ENCODE peak calls at places on chromosomes 7 and 10, in seven cellular contexts. One of them, this sample, is unnamed.

GRCh38 chr7:13801669-13802068 is 187.8 kb downstream of the ETV1 start:
- DNase-seq in stomach: no peak
- DNase-seq in transverse colon: no peak
- DNase-seq in HCT116: no peak
- DNase-seq in spleen: no peak
- DNase-seq in HepG2: no peak
- DNase-seq in suprapubic skin: no peak
- DNase-seq in this sample: no peak

GRCh38 chr10:102919237-102919959 is 1.3 kb downstream of the CNNM2 start:
- DNase-seq in stomach: peak; percentile 40
- DNase-seq in HepG2: peak; percentile 18
- DNase-seq in suprapubic skin: peak; percentile 62
- DNase-seq in HCT116: no peak
- DNase-seq in spleen: peak; percentile 84
- DNase-seq in transverse colon: peak; percentile 21
- DNase-seq in this sample: no peak

GRCh38 chr7:632831-633210 is 93.7 kb upstream of the DNAAF5 start:
- DNase-seq in HepG2: no peak
- DNase-seq in suprapubic skin: no peak
- DNase-seq in spleen: peak; percentile 63
- DNase-seq in transverse colon: no peak
- DNase-seq in stomach: no peak
- DNase-seq in HCT116: no peak
- DNase-seq in this sample: no peak

GRCh38 chr10:1410469-1411395 is 326.6 kb downstream of the ADARB2 start:
- DNase-seq in transverse colon: no peak
- DNase-seq in HCT116: no peak
- DNase-seq in stomach: peak; percentile 21
- DNase-seq in spleen: peak; percentile 70
- DNase-seq in suprapubic skin: no peak
- DNase-seq in HepG2: no peak
- DNase-seq in this sample: no peak

GRCh38 chr7:125423444-125424155 is 494.0 kb upstream of the POT1 start:
- DNase-seq in HepG2: no peak
- DNase-seq in HCT116: no peak
- DNase-seq in stomach: no peak
- DNase-seq in suprapubic skin: no peak
- DNase-seq in spleen: no peak
- DNase-seq in transverse colon: no peak
- DNase-seq in this sample: no peak

GRCh38 chr7:113730309-113730955 is 188.4 kb downstream of the PPP1R3A start:
- DNase-seq in stomach: no peak
- DNase-seq in HepG2: no peak
- DNase-seq in transverse colon: no peak
- DNase-seq in suprapubic skin: no peak
- DNase-seq in spleen: no peak
- DNase-seq in HCT116: no peak
- DNase-seq in this sample: no peak

GRCh38 chr7:171364-171904 is 20.9 kb upstream of the FAM20C start:
- DNase-seq in HCT116: no peak
- DNase-seq in spleen: no peak
- DNase-seq in transverse colon: no peak
- DNase-seq in stomach: no peak
- DNase-seq in HepG2: no peak
- DNase-seq in suprapubic skin: no peak
- DNase-seq in this sample: no peak

GRCh38 chr7:11485626-11486025 is 346.4 kb downstream of the THSD7A start:
- DNase-seq in spleen: no peak
- DNase-seq in HepG2: no peak
- DNase-seq in HCT116: no peak
- DNase-seq in suprapubic skin: no peak
- DNase-seq in stomach: no peak
- DNase-seq in transverse colon: no peak
- DNase-seq in this sample: no peak

GRCh38 chr7:102468416-102469350 is 3.9 kb downstream of the LRWD1 start:
- DNase-seq in stomach: no peak
- DNase-seq in suprapubic skin: peak; percentile 64
- DNase-seq in transverse colon: no peak
- DNase-seq in HCT116: no peak
- DNase-seq in spleen: peak; percentile 76
- DNase-seq in HepG2: no peak
- DNase-seq in this sample: no peak

GRCh38 chr7:101244385-101245146 is at the start of gene FIS1:
- DNase-seq in spleen: peak; percentile 99
- DNase-seq in HCT116: peak; percentile 81
- DNase-seq in HepG2: peak; percentile 81
- DNase-seq in stomach: peak; percentile 96
- DNase-seq in suprapubic skin: peak; percentile 95
- DNase-seq in transverse colon: peak; percentile 95
- DNase-seq in this sample: peak; percentile 92

GRCh38 chr7:126302639-126303038 is 950.1 kb downstream of the GRM8 start:
- DNase-seq in spleen: no peak
- DNase-seq in HepG2: no peak
- DNase-seq in suprapubic skin: no peak
- DNase-seq in transverse colon: no peak
- DNase-seq in HCT116: no peak
- DNase-seq in stomach: no peak
- DNase-seq in this sample: no peak

GRCh38 chr7:151867912-151868804 is 8.8 kb downstream of the PRKAG2 start:
- DNase-seq in stomach: peak; percentile 83
- DNase-seq in spleen: peak; percentile 58
- DNase-seq in suprapubic skin: no peak
- DNase-seq in HepG2: no peak
- DNase-seq in HCT116: no peak
- DNase-seq in transverse colon: no peak
- DNase-seq in this sample: peak; percentile 48

GRCh38 chr10:48495282-48496045 is 109.4 kb downstream of the ARHGAP22 start:
- DNase-seq in HCT116: no peak
- DNase-seq in spleen: no peak
- DNase-seq in transverse colon: no peak
- DNase-seq in suprapubic skin: no peak
- DNase-seq in stomach: peak; percentile 9
- DNase-seq in HepG2: no peak
- DNase-seq in this sample: peak; percentile 3

GRCh38 chr10:47025540-47026300 is 114.5 kb downstream of the PTPN20 start:
- DNase-seq in HepG2: no peak
- DNase-seq in transverse colon: no peak
- DNase-seq in HCT116: no peak
- DNase-seq in stomach: peak; percentile 17
- DNase-seq in suprapubic skin: peak; percentile 58
- DNase-seq in spleen: peak; percentile 67
- DNase-seq in this sample: no peak

GRCh38 chr10:12414278-12414988 is 65.1 kb downstream of the CAMK1D start:
- DNase-seq in HepG2: no peak
- DNase-seq in suprapubic skin: no peak
- DNase-seq in spleen: no peak
- DNase-seq in stomach: no peak
- DNase-seq in transverse colon: no peak
- DNase-seq in HCT116: no peak
- DNase-seq in this sample: no peak

GRCh38 chr7:49166441-49166840 is 242.1 kb downstream of the CDC14C start:
- DNase-seq in stomach: no peak
- DNase-seq in suprapubic skin: no peak
- DNase-seq in HCT116: no peak
- DNase-seq in spleen: no peak
- DNase-seq in transverse colon: no peak
- DNase-seq in HepG2: no peak
- DNase-seq in this sample: no peak

GRCh38 chr7:50733552-50733951 is 49.1 kb downstream of the GRB10 start:
- DNase-seq in stomach: peak; percentile 58
- DNase-seq in spleen: peak; percentile 74
- DNase-seq in transverse colon: no peak
- DNase-seq in HCT116: no peak
- DNase-seq in HepG2: peak; percentile 34
- DNase-seq in suprapubic skin: no peak
- DNase-seq in this sample: no peak

GRCh38 chr10:6065845-6066244 is 3.7 kb upstream of the IL2RA start:
- DNase-seq in spleen: no peak
- DNase-seq in transverse colon: no peak
- DNase-seq in suprapubic skin: peak; percentile 2
- DNase-seq in HCT116: no peak
- DNase-seq in stomach: peak; percentile 9
- DNase-seq in HepG2: no peak
- DNase-seq in this sample: no peak

GRCh38 chr7:151782598-151783448 is 94.1 kb downstream of the PRKAG2 start:
- DNase-seq in HCT116: peak; percentile 53
- DNase-seq in suprapubic skin: peak; percentile 88
- DNase-seq in stomach: peak; percentile 79
- DNase-seq in spleen: peak; percentile 95
- DNase-seq in HepG2: peak; percentile 43
- DNase-seq in transverse colon: peak; percentile 69
- DNase-seq in this sample: peak; percentile 52

GRCh38 chr7:2643386-2644229 is 11.8 kb downstream of the TTYH3 start:
- DNase-seq in transverse colon: no peak
- DNase-seq in stomach: no peak
- DNase-seq in HepG2: no peak
- DNase-seq in spleen: no peak
- DNase-seq in suprapubic skin: no peak
- DNase-seq in HCT116: no peak
- DNase-seq in this sample: no peak
- TF ChIP-seq POLR2A in transverse colon: no peak
- TF ChIP-seq POLR2A in stomach: no peak
- TF ChIP-seq POLR2A in HepG2: no peak
- TF ChIP-seq POLR2A in spleen: no peak
- TF ChIP-seq POLR2A in suprapubic skin: no peak
- TF ChIP-seq POLR2A in HCT116: no peak
- TF ChIP-seq POLR2A in this sample: no peak

GRCh38 chr7:70764004-70764691 is 367.8 kb upstream of the GALNT17 start:
- DNase-seq in transverse colon: no peak
- DNase-seq in HepG2: no peak
- DNase-seq in suprapubic skin: no peak
- DNase-seq in stomach: no peak
- DNase-seq in HCT116: no peak
- DNase-seq in spleen: no peak
- DNase-seq in this sample: no peak
- H3K4me3 ChIP-seq in transverse colon: no peak overlapping the region
- H3K4me3 ChIP-seq in HepG2: no peak overlapping the region
- H3K4me3 ChIP-seq in suprapubic skin: no peak overlapping the region
- H3K4me3 ChIP-seq in stomach: no peak overlapping the region
- H3K4me3 ChIP-seq in HCT116: no peak overlapping the region
- H3K4me3 ChIP-seq in spleen: no peak overlapping the region
- H3K4me3 ChIP-seq in this sample: no peak overlapping the region

GRCh38 chr7:78323118-78323517 is 524.5 kb downstream of the PHTF2 start:
- DNase-seq in HepG2: no peak
- DNase-seq in suprapubic skin: no peak
- DNase-seq in spleen: no peak
- DNase-seq in transverse colon: no peak
- DNase-seq in HCT116: no peak
- DNase-seq in stomach: no peak
- DNase-seq in this sample: no peak

GRCh38 chr7:78327718-78328117 is 529.1 kb downstream of the PHTF2 start:
- DNase-seq in spleen: no peak
- DNase-seq in suprapubic skin: no peak
- DNase-seq in transverse colon: no peak
- DNase-seq in HCT116: no peak
- DNase-seq in HepG2: no peak
- DNase-seq in stomach: no peak
- DNase-seq in this sample: no peak

GRCh38 chr7:78326189-78326588 is 527.6 kb downstream of the PHTF2 start:
- DNase-seq in HCT116: no peak
- DNase-seq in HepG2: no peak
- DNase-seq in suprapubic skin: no peak
- DNase-seq in transverse colon: no peak
- DNase-seq in stomach: no peak
- DNase-seq in spleen: no peak
- DNase-seq in this sample: no peak

DNA sequence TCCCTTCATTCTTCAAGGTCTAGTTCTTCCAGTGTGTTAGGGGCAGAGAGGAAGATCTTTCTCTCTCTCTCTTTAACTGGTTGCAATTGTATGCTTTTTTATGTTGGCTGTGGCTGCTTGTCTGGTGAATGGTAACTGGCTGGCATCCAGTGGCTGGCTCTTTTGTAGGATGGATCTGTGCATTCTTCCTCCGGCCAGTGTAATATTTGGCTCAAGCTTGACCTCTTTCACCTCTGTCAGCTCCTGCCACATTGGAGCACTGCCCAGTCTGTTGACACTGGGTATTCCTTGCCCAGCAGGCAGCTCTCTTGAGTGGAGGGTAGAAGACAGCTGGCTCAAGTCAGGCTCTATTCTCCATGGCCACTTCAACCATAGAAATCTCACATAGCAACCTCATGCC is 528.3 kb downstream of the PHTF2 start:
- DNase-seq in HCT116: no peak
- DNase-seq in stomach: no peak
- DNase-seq in suprapubic skin: no peak
- DNase-seq in HepG2: no peak
- DNase-seq in spleen: no peak
- DNase-seq in transverse colon: no peak
- DNase-seq in this sample: no peak
- TF ChIP-seq POLR2AphosphoS5 in HCT116: no peak
- TF ChIP-seq POLR2AphosphoS5 in stomach: no peak
- TF ChIP-seq POLR2AphosphoS5 in suprapubic skin: no peak
- TF ChIP-seq POLR2AphosphoS5 in HepG2: no peak
- TF ChIP-seq POLR2AphosphoS5 in spleen: no peak
- TF ChIP-seq POLR2AphosphoS5 in transverse colon: no peak
- TF ChIP-seq POLR2AphosphoS5 in this sample: no peak

GRCh38 chr10:62790019-62790555 is 14.4 kb upstream of the ADO start:
- DNase-seq in spleen: no peak
- DNase-seq in HepG2: no peak
- DNase-seq in suprapubic skin: no peak
- DNase-seq in stomach: no peak
- DNase-seq in transverse colon: no peak
- DNase-seq in HCT116: no peak
- DNase-seq in this sample: no peak

GRCh38 chr10:62790571-62790970 is 13.9 kb upstream of the ADO start:
- DNase-seq in transverse colon: no peak
- DNase-seq in spleen: no peak
- DNase-seq in HCT116: no peak
- DNase-seq in HepG2: no peak
- DNase-seq in stomach: no peak
- DNase-seq in suprapubic skin: no peak
- DNase-seq in this sample: no peak

GRCh38 chr10:62794306-62794705 is 10.2 kb upstream of the ADO start:
- DNase-seq in suprapubic skin: no peak
- DNase-seq in transverse colon: no peak
- DNase-seq in HCT116: no peak
- DNase-seq in HepG2: no peak
- DNase-seq in stomach: no peak
- DNase-seq in spleen: no peak
- DNase-seq in this sample: no peak

GRCh38 chr10:62792261-62792660 is 12.3 kb upstream of the ADO start:
- DNase-seq in HepG2: no peak
- DNase-seq in transverse colon: no peak
- DNase-seq in suprapubic skin: no peak
- DNase-seq in stomach: no peak
- DNase-seq in HCT116: no peak
- DNase-seq in spleen: no peak
- DNase-seq in this sample: no peak

DNA sequence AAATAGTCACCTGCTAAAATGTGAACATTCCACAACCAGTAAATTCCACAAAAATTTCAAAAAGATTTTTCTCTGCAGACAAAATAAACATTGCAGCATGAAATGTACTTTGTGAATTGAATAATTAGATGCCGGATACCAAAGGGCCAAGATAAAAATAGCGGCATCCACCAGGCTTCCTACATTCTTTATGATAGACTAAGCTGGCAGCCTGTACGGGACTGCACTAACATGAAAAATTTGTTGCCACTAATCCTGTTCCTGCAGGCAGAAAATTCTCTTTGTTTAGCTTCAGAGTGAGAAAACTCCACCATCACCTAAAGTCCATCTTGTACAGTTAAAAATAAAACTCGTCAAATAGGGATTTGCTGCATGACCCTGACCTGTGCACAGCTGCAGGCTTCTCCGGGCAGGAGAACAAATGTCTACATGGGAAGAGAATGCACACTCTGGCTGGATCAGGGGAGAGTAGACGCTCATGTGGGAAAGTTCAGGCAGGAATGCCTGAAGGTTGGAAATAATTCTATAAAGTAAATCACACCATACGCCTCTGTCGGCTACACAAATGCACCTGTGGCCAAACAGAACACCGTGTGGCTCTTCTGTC is 15.6 kb upstream of the ADO start:
- DNase-seq in HepG2: peak; percentile 26
- DNase-seq in transverse colon: no peak
- DNase-seq in HCT116: no peak
- DNase-seq in spleen: no peak
- DNase-seq in stomach: no peak
- DNase-seq in suprapubic skin: no peak
- DNase-seq in this sample: no peak
- TF ChIP-seq POLR2A in HepG2: no peak
- TF ChIP-seq POLR2A in transverse colon: no peak
- TF ChIP-seq POLR2A in HCT116: no peak
- TF ChIP-seq POLR2A in spleen: no peak
- TF ChIP-seq POLR2A in stomach: no peak
- TF ChIP-seq POLR2A in suprapubic skin: no peak
- TF ChIP-seq POLR2A in this sample: no peak

This sample was measured in prostate gland.